ENCODE peak calls at places on chromosomes 1 and 21, in ten cellular contexts. T is mammary epithelial cell; M is stimulated activated naive B cell treated with anti-CD40 and anti-IgM and Interleukin-4, amounts not matched to agents 10 μg/mL and 1 μg/mL and 100 μg/mL, for 72 hours; U is DMS153; G is GM12865; N is GM12864; J is ACHN; B is left colon; F is stimulated activated CD8-positive, alpha-beta memory T cell treated with anti-CD3 and anti-CD28 coated beads, Interleukin-7, amount 100 ng/mL, for 24 hours; A is esophagus muscularis mucosa. V is an unnamed sample.

GRCh38 chr1:212213754-212214153 is 71.5 kb upstream of the PPP2R5A start:
- DNase-seq in T (no peak), M (no peak), U (no peak), G (no peak), N (no peak), J (no peak), B (no peak), F (no peak), A (no peak), V (no peak)

GRCh38 chr1:219798283-219799030 is 129.9 kb downstream of the SLC30A10 start:
- DNase-seq in T (peak), M (no peak), U (no peak), G (no peak), N (no peak), J (peak), B (no peak), F (no peak), A (no peak), V (no peak)

GRCh38 chr1:224114787-224115175 is 870 bp downstream of the FBXO28 start:
- DNase-seq in T (no peak), M (no peak), U (no peak), G (no peak), N (no peak), J (peak), B (no peak), F (no peak), A (no peak), V (no peak)

GRCh38 chr1:54290443-54291184 is 90.6 kb downstream of the MRPL37 start:
- DNase-seq in T (no peak), M (no peak), U (no peak), G (no peak), N (no peak), J (no peak), B (peak), F (no peak), A (no peak), V (no peak)

GRCh38 chr1:30748699-30749401 is 8.7 kb downstream of the LAPTM5 start:
- DNase-seq in T (no peak), M (peak), U (peak), G (peak), N (no peak), J (peak), B (no peak), F (no peak), A (no peak), V (no peak)

GRCh38 chr1:68984289-68984688 is 487.4 kb upstream of the DEPDC1 start:
- DNase-seq in T (no peak), M (no peak), U (no peak), G (no peak), N (no peak), J (no peak), B (no peak), F (no peak), A (no peak), V (no peak)

GRCh38 chr21:44636209-44637017 is 743 bp upstream of the KRTAP10-10 start:
- DNase-seq in T (no peak), M (no peak), U (no peak), G (no peak), N (no peak), J (no peak), B (no peak), F (no peak), A (peak), V (no peak)

GRCh38 chr1:61318319-61319125 is 236.2 kb downstream of the NFIA start:
- DNase-seq in T (peak), M (peak), U (no peak), G (peak), N (peak), J (no peak), B (peak), F (no peak), A (peak), V (no peak)

GRCh38 chr1:96513136-96513535 is 208.4 kb upstream of the PTBP2 start:
- DNase-seq in T (no peak), M (no peak), U (no peak), G (no peak), N (no peak), J (no peak), B (no peak), F (no peak), A (no peak), V (no peak)

GRCh38 chr1:29047142-29047541 is 76.6 kb downstream of the TMEM200B start:
- DNase-seq in T (peak), M (no peak), U (no peak), G (no peak), N (no peak), J (no peak), B (no peak), F (no peak), A (no peak), V (no peak)

GRCh38 chr1:37036667-37037053 is 2.3 kb upstream of the GRIK3 start:
- DNase-seq in T (no peak), M (no peak), U (peak), G (no peak), N (no peak), J (no peak), B (no peak), F (no peak), A (no peak), V (no peak)

GRCh38 chr1:32920833-32921232 is 19.6 kb upstream of the TMEM54 start:
- DNase-seq in T (no peak), M (no peak), U (no peak), G (no peak), N (no peak), J (no peak), B (no peak), F (no peak), A (no peak), V (no peak)

GRCh38 chr1:171155484-171155883 is 29.6 kb upstream of the FMO2 start:
- DNase-seq in T (no peak), M (no peak), U (no peak), G (no peak), N (no peak), J (no peak), B (no peak), F (no peak), A (no peak), V (no peak)

GRCh38 chr1:1175221-1176062 is 1.8 kb downstream of the TTLL10 start:
- DNase-seq in T (no peak), M (no peak), U (peak), G (no peak), N (no peak), J (no peak), B (no peak), F (no peak), A (no peak), V (peak)

GRCh38 chr1:63774617-63775417 is 1.0 kb downstream of the ROR1 start:
- DNase-seq in T (peak), M (peak), U (no peak), G (no peak), N (no peak), J (peak), B (peak), F (no peak), A (peak), V (no peak)